ENCODE peak calls at places on chromosomes 4 and X, in nine cellular contexts. M is uterus; U is naive thymus-derived CD4-positive, alpha-beta T cell; G is IMR-90; W is lower lobe of right lung; Q is cardiac muscle cell; Y is hepatocyte; D is GM12878; O is ovary. V is an unnamed sample.

GRCh38 chr4:170386974-170387373 is 297.2 kb upstream of the AADAT start:
- DNase-seq in U (no peak), Y (no peak), O (no peak), G (peak; percentile 46), M (no peak), Q (no peak), W (no peak), D (no peak), V (no peak)

GRCh38 chrX:24396930-24397277 is 36.5 kb downstream of the SUPT20HL1 start:
- DNase-seq in G (no peak), D (no peak), M (no peak), Y (no peak), U (no peak), W (no peak), O (no peak), Q (no peak), V (no peak)

GRCh38 chr4:184280591-184281071 is 63.0 kb upstream of the ENPP6 start:
- DNase-seq in O (no peak), D (peak; percentile 95), Q (no peak), Y (no peak), U (peak; percentile 30), G (no peak), W (no peak), M (no peak), V (peak; percentile 71)

GRCh38 chrX:37926700-37927099 is 79.3 kb upstream of the DYNLT3 start:
- DNase-seq in D (peak; percentile 4), W (no peak), O (no peak), Q (peak; percentile 30), U (peak; percentile 2), Y (peak; percentile 39), M (no peak), G (peak; percentile 41), V (no peak)

GRCh38 chrX:134236690-134237362 is at the start of gene CCDC160:
- DNase-seq in U (no peak), O (peak; percentile 61), M (peak; percentile 20), Y (peak; percentile 68), D (no peak), Q (peak; percentile 96), W (peak; percentile 64), G (no peak), V (no peak)

GRCh38 chr4:1793496-1793840 is 375 bp downstream of the FGFR3 start:
- DNase-seq in W (no peak), G (no peak), U (no peak), O (no peak), Q (peak; percentile 63), M (peak; percentile 23), D (no peak), Y (peak; percentile 52), V (peak; percentile 20)

GRCh38 chr4:105474110-105474518 is 252 bp upstream of the PPA2 start:
- DNase-seq in U (no peak), G (peak; percentile 77), O (peak; percentile 83), Y (peak; percentile 96), Q (no peak), M (peak; percentile 85), W (peak; percentile 92), D (no peak), V (no peak)

GRCh38 chr4:130424211-130424610 is 1328.3 kb downstream of the C4orf33 start:
- DNase-seq in W (no peak), Q (no peak), G (no peak), Y (no peak), U (no peak), O (no peak), D (no peak), M (no peak), V (no peak)

GRCh38 chr4:147825451-147826287 is 93.8 kb downstream of the ARHGAP10 start:
- DNase-seq in U (no peak), G (no peak), W (no peak), D (no peak), Q (no peak), O (peak; percentile 49), Y (no peak), M (no peak), V (no peak)

GRCh38 chr4:40254961-40255721 is 58.3 kb downstream of the RHOH start:
- DNase-seq in W (no peak), O (no peak), Q (no peak), G (peak; percentile 48), D (no peak), U (no peak), Y (peak; percentile 60), M (no peak), V (peak; percentile 71)

GRCh38 chr4:7295201-7295916 is 103.0 kb downstream of the SORCS2 start:
- DNase-seq in D (no peak), Y (no peak), O (peak; percentile 68), Q (no peak), U (no peak), M (peak; percentile 75), W (peak; percentile 63), G (no peak), V (no peak)

GRCh38 chr4:20954541-20954940 is 254.3 kb downstream of the PACRGL start:
- DNase-seq in O (no peak), Y (no peak), Q (no peak), G (no peak), U (no peak), W (no peak), M (no peak), D (no peak), V (no peak)

GRCh38 chr4:41215969-41216293 is 1.6 kb upstream of the APBB2 start:
- DNase-seq in G (no peak), U (no peak), W (no peak), M (no peak), Q (no peak), D (no peak), O (no peak), Y (no peak), V (no peak)

GRCh38 chr4:184237612-184238011 is 19.9 kb upstream of the ENPP6 start:
- DNase-seq in U (no peak), G (no peak), M (no peak), Q (no peak), D (no peak), O (no peak), Y (no peak), W (no peak), V (no peak)

GRCh38 chrX:136041254-136041812 is 56.1 kb downstream of the SLC9A6 start:
- DNase-seq in Y (no peak), G (no peak), W (no peak), U (no peak), M (no peak), O (no peak), Q (no peak), D (no peak), V (no peak)

GRCh38 chrX:12446342-12447075 is 308.2 kb downstream of the FRMPD4 start:
- DNase-seq in W (no peak), U (no peak), Y (no peak), M (no peak), O (no peak), D (no peak), Q (no peak), G (peak; percentile 55), V (no peak)

GRCh38 chr4:88618782-88619485 is 26.7 kb downstream of the HERC3 start:
- DNase-seq in O (no peak), Y (no peak), W (no peak), Q (no peak), M (no peak), U (no peak), G (no peak), D (no peak), V (no peak)

GRCh38 chr4:99383833-99384392 is 31.4 kb upstream of the ADH1C start:
- DNase-seq in D (no peak), Y (peak; percentile 46), Q (no peak), M (peak; percentile 77), G (peak; percentile 97), O (peak; percentile 82), U (no peak), W (no peak), V (no peak)

GRCh38 chrX:87003031-87003430 is 514.6 kb upstream of the KLHL4 start:
- DNase-seq in Q (no peak), O (no peak), D (no peak), Y (no peak), G (no peak), U (no peak), W (no peak), M (no peak), V (no peak)

GRCh38 chr4:186621959-186622553 is 66.7 kb upstream of the MTNR1A start:
- DNase-seq in M (no peak), W (no peak), U (no peak), Q (no peak), D (no peak), G (peak; percentile 95), Y (no peak), O (no peak), V (no peak)

DNA sequence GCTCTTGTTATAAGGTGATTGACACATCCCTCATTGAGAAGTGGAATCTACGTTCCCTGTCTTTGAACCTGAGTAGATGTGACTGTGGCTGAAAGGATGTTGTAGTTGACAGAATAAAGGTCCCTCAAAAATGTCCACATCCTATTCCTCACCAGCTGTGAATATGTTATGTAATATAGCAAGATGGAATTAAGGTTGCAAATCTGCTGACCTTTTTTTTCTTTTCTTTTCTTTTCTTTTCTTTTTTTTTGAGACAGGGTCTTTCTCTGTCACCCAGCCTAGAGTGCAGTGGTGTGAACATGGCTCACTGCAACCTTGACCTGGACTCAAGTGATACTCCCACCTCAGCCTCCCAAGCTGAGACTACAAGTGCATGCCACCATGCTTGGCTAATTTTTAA is 7.2 kb upstream of the CCNG2 start:
- DNase-seq in Y (no peak), G (no peak), D (no peak), W (no peak), Q (no peak), U (no peak), M (no peak), O (no peak), V (no peak)
- H3K4me1 ChIP-seq in Y (peaks cover 54% of the 10 kb centered on the region), G (no peaks in the 10 kb centered on the region), D (peaks cover 22% of the 10 kb centered on the region), W (no peaks in the 10 kb centered on the region), Q (peaks cover 27% of the 10 kb centered on the region), U (peaks cover 10% of the 10 kb centered on the region), M (no peaks in the 10 kb centered on the region), O (no peaks in the 10 kb centered on the region), V (peaks cover 55% of the 10 kb centered on the region)

DNA sequence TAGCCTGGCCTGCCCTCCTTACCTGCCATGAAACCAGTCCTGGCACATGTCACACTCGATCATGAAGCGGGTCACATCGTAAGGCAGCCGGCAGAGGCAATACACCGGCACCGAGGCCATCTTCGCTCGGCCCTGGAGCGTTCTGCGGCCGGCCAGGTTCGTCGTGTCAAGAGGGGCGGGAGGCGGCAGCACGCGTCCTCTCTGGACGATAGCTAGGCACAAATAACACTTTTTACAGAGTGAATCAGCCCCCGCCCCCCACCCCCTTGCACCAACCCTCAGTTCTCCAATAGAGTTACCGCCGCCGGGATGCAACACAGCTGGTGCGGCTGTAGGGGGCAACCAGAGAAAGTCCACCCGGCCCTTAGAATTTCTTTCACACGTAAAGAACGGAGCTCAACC is 1.7 kb downstream of the PHF8 start:
- DNase-seq in G (peak; percentile 63), W (peak; percentile 45), M (peak; percentile 35), O (peak; percentile 60), Y (peak; percentile 77), U (peak; percentile 13), D (no peak), Q (peak; percentile 72), V (peak; percentile 26)
- H3K4me3 ChIP-seq in G (peak overlapping the region; percentile 100), W (peak overlapping the region; percentile 69), M (peak overlapping the region; percentile 63), O (peak overlapping the region; percentile 67), Y (peak overlapping the region; percentile 13), U (peak overlapping the region; percentile 70), D (peak overlapping the region; percentile 66), Q (peak overlapping the region; percentile 82), V (peak overlapping the region; percentile 89)

GRCh38 chr4:106541253-106541652 is 172.7 kb upstream of the GIMD1 start:
- DNase-seq in Y (no peak), M (no peak), O (no peak), Q (no peak), D (no peak), U (no peak), G (peak; percentile 64), W (no peak), V (no peak)
- H3K4me1 ChIP-seq in Y (no peaks in the 10 kb centered on the region), M (no peaks in the 10 kb centered on the region), O (no peaks in the 10 kb centered on the region), Q (no peaks in the 10 kb centered on the region), D (no peaks in the 10 kb centered on the region), U (no peaks in the 10 kb centered on the region), G (no peaks in the 10 kb centered on the region), W (no peaks in the 10 kb centered on the region), V (no peaks in the 10 kb centered on the region)

GRCh38 chr4:146222313-146222712 is 8.0 kb downstream of the REELD1 start:
- DNase-seq in M (no peak), U (no peak), D (no peak), Y (no peak), Q (peak; percentile 23), G (peak; percentile 54), W (no peak), O (no peak), V (no peak)
- H3K4me3 ChIP-seq in M (no peak overlapping the region), U (no peak overlapping the region), D (no peak overlapping the region), Y (no peak overlapping the region), Q (no peak overlapping the region), G (no peak overlapping the region), W (no peak overlapping the region), O (no peak overlapping the region), V (no peak overlapping the region)

V was measured in CD4-positive, CD25-positive, alpha-beta regulatory T cell.